ENCODE peak calls at places on chromosomes 7 and 10, in ten cellular contexts. Z is GM03348; Q is NCI-H2029; N is ACHN; D is CD4-positive, CD25-positive, alpha-beta regulatory T cell; E is cardiac muscle cell; L is central memory CD4-positive, alpha-beta T cell; P is NCI-H187 treated with DMSO at 0.1 percent for 48 hours; R is fibroblast of gingiva; X is NCI-H1092. I is an unnamed sample.

GRCh38 chr10:113133497-113133896 is 183.4 kb downstream of the TCF7L2 start:
- DNase-seq in Z (peak; percentile 69), Q (no peak), N (no peak), D (no peak), E (peak; percentile 64), L (no peak), P (no peak), R (peak; percentile 55), X (no peak), I (no peak)

GRCh38 chr10:99234067-99234738 is 1.4 kb downstream of the HPSE2 start:
- DNase-seq in Z (peak; percentile 67), Q (peak; percentile 0), N (no peak), D (no peak), E (peak; percentile 65), L (peak; percentile 1), P (no peak), R (peak; percentile 44), X (no peak), I (no peak)

GRCh38 chr10:119659951-119660350 is 8.8 kb downstream of the BAG3 start:
- DNase-seq in Z (no peak), Q (no peak), N (no peak), D (no peak), E (no peak), L (no peak), P (no peak), R (no peak), X (no peak), I (no peak)

GRCh38 chr10:121422096-121422495 is 176.1 kb downstream of the FGFR2 start:
- DNase-seq in Z (no peak), Q (no peak), N (no peak), D (no peak), E (no peak), L (no peak), P (no peak), R (no peak), X (no peak), I (no peak)

GRCh38 chr7:141042222-141043193 is 27.8 kb upstream of the MRPS33 start:
- DNase-seq in Z (no peak), Q (no peak), N (peak; percentile 18), D (no peak), E (no peak), L (no peak), P (no peak), R (no peak), X (no peak), I (no peak)

GRCh38 chr7:20301311-20301939 is 29.3 kb upstream of the ITGB8 start:
- DNase-seq in Z (no peak), Q (no peak), N (no peak), D (no peak), E (peak; percentile 41), L (no peak), P (no peak), R (peak; percentile 5), X (no peak), I (no peak)

GRCh38 chr10:72490951-72491350 is 134.9 kb downstream of the MICU1 start:
- DNase-seq in Z (peak; percentile 22), Q (no peak), N (no peak), D (no peak), E (peak; percentile 61), L (no peak), P (no peak), R (peak; percentile 51), X (no peak), I (no peak)

GRCh38 chr10:79050896-79051555 is 17.7 kb upstream of the ZMIZ1 start:
- DNase-seq in Z (peak; percentile 73), Q (no peak), N (no peak), D (no peak), E (peak; percentile 54), L (no peak), P (no peak), R (no peak), X (no peak), I (no peak)

GRCh38 chr10:7412482-7413251 is 1.8 kb upstream of the SFMBT2 start:
- DNase-seq in Z (no peak), Q (no peak), N (no peak), D (no peak), E (no peak), L (no peak), P (no peak), R (no peak), X (no peak), I (no peak)

GRCh38 chr10:79027147-79028055 is 41.4 kb upstream of the ZMIZ1 start:
- DNase-seq in Z (no peak), Q (peak; percentile 54), N (no peak), D (no peak), E (no peak), L (no peak), P (peak; percentile 6), R (no peak), X (peak; percentile 1), I (no peak)

GRCh38 chr10:114304566-114305421 is 65.7 kb downstream of the VWA2 start:
- DNase-seq in Z (peak; percentile 70), Q (peak; percentile 65), N (peak; percentile 55), D (peak; percentile 55), E (no peak), L (peak; percentile 37), P (no peak), R (no peak), X (peak; percentile 30), I (peak; percentile 25)

GRCh38 chr10:12876266-12876665 is 125.2 kb downstream of the CCDC3 start:
- DNase-seq in Z (no peak), Q (no peak), N (no peak), D (no peak), E (no peak), L (no peak), P (no peak), R (no peak), X (no peak), I (no peak)

GRCh38 chr7:92404170-92404614 is 43.1 kb upstream of the GATAD1 start:
- DNase-seq in Z (no peak), Q (no peak), N (no peak), D (no peak), E (peak; percentile 10), L (peak; percentile 14), P (peak; percentile 49), R (no peak), X (no peak), I (no peak)

GRCh38 chr10:27312854-27313253 is 72.3 kb upstream of the ACBD5 start:
- DNase-seq in Z (no peak), Q (no peak), N (no peak), D (no peak), E (no peak), L (no peak), P (no peak), R (no peak), X (no peak), I (no peak)

GRCh38 chr10:4043897-4044296 is 258.9 kb upstream of the KLF6 start:
- DNase-seq in Z (no peak), Q (no peak), N (no peak), D (no peak), E (no peak), L (no peak), P (no peak), R (no peak), X (no peak), I (no peak)

GRCh38 chr10:127797339-127797738 is 60.4 kb downstream of the FOXI2 start:
- DNase-seq in Z (peak; percentile 40), Q (no peak), N (peak; percentile 30), D (no peak), E (peak; percentile 2), L (no peak), P (no peak), R (peak; percentile 13), X (no peak), I (no peak)

GRCh38 chr7:33923440-33924229 is 18.3 kb downstream of the BMPER start:
- DNase-seq in Z (no peak), Q (no peak), N (no peak), D (no peak), E (no peak), L (no peak), P (no peak), R (no peak), X (no peak), I (no peak)

GRCh38 chr10:68989317-68989990 is 851 bp downstream of the KIFBP start:
- DNase-seq in Z (no peak), Q (no peak), N (peak; percentile 40), D (no peak), E (peak; percentile 22), L (no peak), P (no peak), R (peak; percentile 6), X (no peak), I (no peak)

GRCh38 chr10:44193567-44194220 is 191.2 kb downstream of the CXCL12 start:
- DNase-seq in Z (no peak), Q (no peak), N (no peak), D (no peak), E (no peak), L (no peak), P (no peak), R (peak; percentile 39), X (no peak), I (no peak)

GRCh38 chr10:90920986-90921643 is at the start of gene ANKRD1:
- DNase-seq in Z (peak; percentile 79), Q (no peak), N (peak; percentile 98), D (no peak), E (peak; percentile 66), L (no peak), P (no peak), R (peak; percentile 77), X (no peak), I (peak; percentile 94)

GRCh38 chr10:105751688-105752087 is 1110.6 kb downstream of the SORCS3 start:
- DNase-seq in Z (no peak), Q (no peak), N (no peak), D (no peak), E (no peak), L (no peak), P (no peak), R (no peak), X (no peak), I (no peak)

GRCh38 chr10:14834588-14834987 is 3.2 kb downstream of the CDNF start:
- DNase-seq in Z (no peak), Q (no peak), N (no peak), D (no peak), E (no peak), L (no peak), P (no peak), R (no peak), X (no peak), I (no peak)

GRCh38 chr7:149817301-149817771 is 20.8 kb upstream of the ZNF862 start:
- DNase-seq in Z (no peak), Q (no peak), N (no peak), D (no peak), E (no peak), L (no peak), P (no peak), R (no peak), X (no peak), I (no peak)

GRCh38 chr10:10870523-10871241 is 147.0 kb upstream of the CELF2 start:
- DNase-seq in Z (no peak), Q (no peak), N (no peak), D (no peak), E (no peak), L (no peak), P (no peak), R (peak; percentile 50), X (no peak), I (no peak)

GRCh38 chr7:26735976-26736600 is 128.3 kb downstream of the SKAP2 start:
- DNase-seq in Z (no peak), Q (no peak), N (no peak), D (no peak), E (no peak), L (no peak), P (no peak), R (no peak), X (no peak), I (no peak)

GRCh38 chr10:124629410-124629809 is 114.8 kb downstream of the FAM53B start:
- DNase-seq in Z (no peak), Q (no peak), N (no peak), D (no peak), E (no peak), L (no peak), P (no peak), R (no peak), X (no peak), I (no peak)

GRCh38 chr7:3165681-3166580 is 122.3 kb upstream of the CARD11 start:
- DNase-seq in Z (no peak), Q (no peak), N (no peak), D (no peak), E (no peak), L (no peak), P (no peak), R (no peak), X (no peak), I (peak; percentile 83)

GRCh38 chr7:131649003-131649541 is 92.6 kb upstream of the PODXL start:
- DNase-seq in Z (no peak), Q (no peak), N (no peak), D (no peak), E (no peak), L (no peak), P (no peak), R (no peak), X (no peak), I (no peak)

I was measured in SW480.